ENCODE peak calls at places on chromosomes 7 and 10, in seven cellular contexts. I, L, O, Y, Z, W and T are unnamed samples.

GRCh38 chr7:36487756-36488336 is 98.2 kb downstream of the ANLN start:
- DNase-seq in I (peak), L (peak), O (peak), Y (peak), Z (no peak), W (no peak), T (no peak)

GRCh38 chr7:94054130-94054529 is 50.0 kb upstream of the BET1 start:
- DNase-seq in I (no peak), L (no peak), O (no peak), Y (no peak), Z (no peak), W (no peak), T (no peak)

GRCh38 chr10:110498087-110498981 is 627 bp downstream of the DUSP5 start:
- DNase-seq in I (no peak), L (peak), O (peak), Y (peak), Z (no peak), W (peak), T (no peak)

GRCh38 chr7:45153238-45153637 is 4.4 kb upstream of the RAMP3 start:
- DNase-seq in I (no peak), L (no peak), O (no peak), Y (no peak), Z (no peak), W (no peak), T (no peak)

GRCh38 chr7:84247591-84247990 is 53.0 kb upstream of the SEMA3A start:
- DNase-seq in I (no peak), L (no peak), O (no peak), Y (peak), Z (no peak), W (no peak), T (no peak)

GRCh38 chr10:23338155-23338828 is 6.3 kb downstream of the C10orf67 start:
- DNase-seq in I (no peak), L (no peak), O (peak), Y (no peak), Z (no peak), W (no peak), T (no peak)

GRCh38 chr10:104766341-104766740 is 125.3 kb downstream of the SORCS3 start:
- DNase-seq in I (no peak), L (no peak), O (no peak), Y (peak), Z (no peak), W (no peak), T (no peak)

GRCh38 chr7:100465702-100466311 is 1.7 kb upstream of the SPACDR start:
- DNase-seq in I (no peak), L (no peak), O (peak), Y (peak), Z (no peak), W (no peak), T (no peak)

GRCh38 chr7:129707910-129708490 is 96.5 kb downstream of the NRF1 start:
- DNase-seq in I (no peak), L (peak), O (no peak), Y (no peak), Z (no peak), W (no peak), T (no peak)

GRCh38 chr7:155201325-155202087 is 96.2 kb upstream of the INSIG1 start:
- DNase-seq in I (no peak), L (no peak), O (no peak), Y (no peak), Z (no peak), W (no peak), T (no peak)

GRCh38 chr7:134505856-134506255 is 21.5 kb upstream of the AKR1B10 start:
- DNase-seq in I (no peak), L (no peak), O (no peak), Y (peak), Z (no peak), W (no peak), T (no peak)

GRCh38 chr7:96316949-96317348 is 4.9 kb downstream of the SLC25A13 start:
- DNase-seq in I (no peak), L (no peak), O (no peak), Y (no peak), Z (no peak), W (no peak), T (no peak)

GRCh38 chr10:75201793-75202307 is 8.7 kb upstream of the VDAC2 start:
- DNase-seq in I (no peak), L (no peak), O (peak), Y (no peak), Z (no peak), W (no peak), T (no peak)

GRCh38 chr10:104581884-104582603 is 59.0 kb upstream of the SORCS3 start:
- DNase-seq in I (no peak), L (no peak), O (no peak), Y (peak), Z (no peak), W (no peak), T (no peak)

GRCh38 chr10:2263556-2263955 is 526.2 kb upstream of the ADARB2 start:
- DNase-seq in I (no peak), L (no peak), O (no peak), Y (no peak), Z (no peak), W (no peak), T (no peak)

GRCh38 chr10:44153901-44154670 is 230.8 kb downstream of the CXCL12 start:
- DNase-seq in I (peak), L (no peak), O (no peak), Y (no peak), Z (no peak), W (no peak), T (no peak)

GRCh38 chr10:97117372-97117771 is 68.4 kb downstream of the SLIT1 start:
- DNase-seq in I (no peak), L (no peak), O (no peak), Y (peak), Z (no peak), W (no peak), T (no peak)

GRCh38 chr7:98137826-98138151 is 31.1 kb downstream of the LMTK2 start:
- DNase-seq in I (no peak), L (no peak), O (no peak), Y (no peak), Z (no peak), W (no peak), T (no peak)

GRCh38 chr10:80154978-80155695 is 22.6 kb downstream of the PLAC9 start:
- DNase-seq in I (peak), L (no peak), O (no peak), Y (peak), Z (no peak), W (no peak), T (no peak)

GRCh38 chr7:128209229-128210035 is 31.6 kb upstream of the LEP start:
- DNase-seq in I (peak), L (peak), O (peak), Y (peak), Z (no peak), W (peak), T (peak)

GRCh38 chr7:120337308-120337907 is 64.4 kb downstream of the KCND2 start:
- DNase-seq in I (no peak), L (no peak), O (no peak), Y (peak), Z (no peak), W (no peak), T (no peak)

GRCh38 chr7:99244942-99245341 is 27.7 kb upstream of the MYH16 start:
- DNase-seq in I (no peak), L (no peak), O (no peak), Y (peak), Z (no peak), W (no peak), T (no peak)

GRCh38 chr10:11237571-11237970 is 219.9 kb downstream of the CELF2 start:
- DNase-seq in I (no peak), L (no peak), O (no peak), Y (no peak), Z (no peak), W (no peak), T (no peak)

GRCh38 chr10:44180321-44181154 is 204.4 kb downstream of the CXCL12 start:
- DNase-seq in I (peak), L (no peak), O (no peak), Y (peak), Z (no peak), W (no peak), T (no peak)

GRCh38 chr10:133445751-133446708 is 7.7 kb upstream of the SCART1 start:
- DNase-seq in I (no peak), L (no peak), O (peak), Y (no peak), Z (no peak), W (no peak), T (no peak)

GRCh38 chr7:142963993-142964392 is 1.8 kb upstream of the KEL start:
- DNase-seq in I (no peak), L (no peak), O (no peak), Y (no peak), Z (no peak), W (no peak), T (no peak)

GRCh38 chr10:48587101-48587500 is 17.8 kb downstream of the ARHGAP22 start:
- DNase-seq in I (no peak), L (no peak), O (no peak), Y (no peak), Z (no peak), W (no peak), T (no peak)

GRCh38 chr7:94378396-94378795 is 16.3 kb upstream of the COL1A2 start:
- DNase-seq in I (no peak), L (no peak), O (no peak), Y (no peak), Z (no peak), W (no peak), T (no peak)

GRCh38 chr7:40793132-40793531 is 658.3 kb downstream of the SUGCT start:
- DNase-seq in I (no peak), L (no peak), O (no peak), Y (peak), Z (no peak), W (no peak), T (no peak)

GRCh38 chr7:157529768-157530560 is 193.2 kb downstream of the DNAJB6 start:
- DNase-seq in I (no peak), L (no peak), O (no peak), Y (no peak), Z (no peak), W (no peak), T (peak)

GRCh38 chr7:6419310-6419773 is 28.4 kb downstream of the DAGLB start:
- DNase-seq in I (no peak), L (no peak), O (no peak), Y (no peak), Z (peak), W (no peak), T (no peak)